ENCODE peak calls at places on chromosome 2, in four cellular contexts. B is psoas muscle, P is AG04449, Z is endodermal cell. Y is an unnamed sample.

GRCh38 chr2:942775-943460 is 7.7 kb upstream of the SNTG2 start:
- DNase-seq in B (no peak), P (no peak), Z (peak), Y (no peak)

GRCh38 chr2:63741884-63742583 is 99.7 kb upstream of the UGP2 start:
- DNase-seq in B (no peak), P (no peak), Z (no peak), Y (no peak)

GRCh38 chr2:96325038-96325883 is at the start of gene ITPRIPL1:
- DNase-seq in B (no peak), P (no peak), Z (peak), Y (no peak)

GRCh38 chr2:17257194-17257909 is 260.9 kb downstream of the RAD51AP2 start:
- DNase-seq in B (no peak), P (no peak), Z (no peak), Y (no peak)

GRCh38 chr2:129868151-129868550 is 111.3 kb upstream of the RAB6C start:
- DNase-seq in B (no peak), P (no peak), Z (peak), Y (no peak)

GRCh38 chr2:34652636-34653035 is 1053.5 kb upstream of the FAM98A start:
- DNase-seq in B (no peak), P (no peak), Z (no peak), Y (peak)

GRCh38 chr2:118854507-118855300 is 7.3 kb upstream of the EN1 start:
- DNase-seq in B (no peak), P (no peak), Z (peak), Y (no peak)

GRCh38 chr2:226693521-226693920 is 106.1 kb downstream of the IRS1 start:
- DNase-seq in B (no peak), P (no peak), Z (no peak), Y (peak)

GRCh38 chr2:237497820-237498128 is 10.7 kb downstream of the MLPH start:
- DNase-seq in B (peak), P (no peak), Z (no peak), Y (no peak)

GRCh38 chr2:217054791-217055190 is 194.9 kb upstream of the TNP1 start:
- DNase-seq in B (no peak), P (no peak), Z (no peak), Y (no peak)

GRCh38 chr2:100412866-100413265 is 4.6 kb downstream of the CHST10 start:
- DNase-seq in B (no peak), P (no peak), Z (no peak), Y (no peak)

GRCh38 chr2:62202019-62202722 is 6.3 kb downstream of the B3GNT2 start:
- DNase-seq in B (no peak), P (no peak), Z (peak), Y (no peak)

GRCh38 chr2:135169900-135170753 is 118.0 kb downstream of the RAB3GAP1 start:
- DNase-seq in B (no peak), P (no peak), Z (no peak), Y (no peak)

GRCh38 chr2:207254526-207255464 is 89.0 kb upstream of the KLF7 start:
- DNase-seq in B (no peak), P (no peak), Z (no peak), Y (peak)

GRCh38 chr2:26568076-26568890 is 72.9 kb downstream of the CIB4 start:
- DNase-seq in B (no peak), P (no peak), Z (peak), Y (no peak)

GRCh38 chr2:163877316-163877715 is 141.5 kb upstream of the FIGN start:
- DNase-seq in B (no peak), P (peak), Z (no peak), Y (peak)

GRCh38 chr2:209458018-209458979 is 34.5 kb downstream of the MAP2 start:
- DNase-seq in B (no peak), P (no peak), Z (no peak), Y (no peak)

GRCh38 chr2:183070942-183071844 is 7.4 kb upstream of the DUSP19 start:
- DNase-seq in B (peak), P (no peak), Z (peak), Y (peak)

GRCh38 chr2:127857494-127857818 is 499 bp downstream of the POLR2D start:
- DNase-seq in B (no peak), P (no peak), Z (peak), Y (no peak)

GRCh38 chr2:213429516-213429915 is 145.3 kb downstream of the SPAG16 start:
- DNase-seq in B (no peak), P (no peak), Z (no peak), Y (no peak)

GRCh38 chr2:70328921-70329561 is 27.2 kb upstream of the FAM136A start:
- DNase-seq in B (no peak), P (no peak), Z (peak), Y (no peak)

GRCh38 chr2:28342081-28342967 is 50.3 kb upstream of the FOSL2 start:
- DNase-seq in B (peak), P (no peak), Z (no peak), Y (peak)

GRCh38 chr2:197759013-197759412 is 26.1 kb downstream of the BOLL start:
- DNase-seq in B (no peak), P (no peak), Z (peak), Y (no peak)

GRCh38 chr2:121791801-121792221 is 36.4 kb downstream of the TSN start:
- DNase-seq in B (no peak), P (no peak), Z (no peak), Y (no peak)

GRCh38 chr2:207166039-207166348 is 246 bp upstream of the KLF7 start:
- DNase-seq in B (peak), P (peak), Z (peak), Y (peak)

GRCh38 chr2:160227252-160227651 is 27.2 kb upstream of the ITGB6 start:
- DNase-seq in B (peak), P (no peak), Z (no peak), Y (peak)

GRCh38 chr2:218755567-218756404 is 26.2 kb upstream of the CYP27A1 start:
- DNase-seq in B (no peak), P (no peak), Z (peak), Y (no peak)

GRCh38 chr2:16209799-16210198 is 269.4 kb downstream of the MYCN start:
- DNase-seq in B (no peak), P (no peak), Z (no peak), Y (no peak)

GRCh38 chr2:44956841-44957240 is 15.3 kb downstream of the SIX3 start:
- DNase-seq in B (no peak), P (no peak), Z (no peak), Y (no peak)

GRCh38 chr2:127410871-127411396 is 7.3 kb upstream of the PROC start:
- DNase-seq in B (no peak), P (no peak), Z (no peak), Y (peak)

GRCh38 chr2:132037527-132038178 is 124.1 kb downstream of the ANKRD30BL start:
- DNase-seq in B (peak), P (no peak), Z (peak), Y (no peak)

DNA sequence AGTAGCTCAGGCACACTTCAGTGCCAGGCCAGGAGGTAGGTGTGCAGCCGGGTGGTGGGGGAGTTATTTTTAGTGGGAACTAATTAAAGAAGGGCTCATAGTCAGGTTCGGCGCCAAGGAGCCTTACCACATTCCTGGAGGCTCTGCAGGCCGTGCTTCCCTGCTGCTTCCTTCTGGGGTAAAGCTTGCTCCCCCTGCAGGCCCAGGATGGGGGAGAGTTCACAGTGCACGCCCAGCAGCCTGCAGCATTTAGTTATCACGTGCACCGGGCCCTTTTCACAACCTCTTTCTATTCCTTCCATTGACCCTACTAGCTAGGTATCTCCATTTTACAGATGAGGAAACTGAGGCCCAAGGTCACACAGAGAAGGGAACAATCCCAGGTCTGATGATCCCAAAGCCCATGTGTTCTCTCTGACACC is 2.5 kb downstream of the KCNF1 start:
- DNase-seq in B (no peak), P (no peak), Z (peak), Y (peak)
- TF ChIP-seq CTCF in B (no peak), P (peak), Z (peak), Y (no peak)

GRCh38 chr2:54570925-54571694 is 115.0 kb downstream of the SPTBN1 start:
- DNase-seq in B (no peak), P (no peak), Z (no peak), Y (peak)
- H3K4me3 ChIP-seq in B (no peak), P (peak), Z (no peak), Y (no peak)

GRCh38 chr2:9473308-9473984 is 905 bp upstream of the IAH1 start:
- DNase-seq in B (no peak), P (no peak), Z (peak), Y (no peak)
- TF ChIP-seq CTCF in B (no peak), P (no peak), Z (peak), Y (peak)

GRCh38 chr2:101741775-101742520 is 44.4 kb downstream of the MAP4K4 start:
- DNase-seq in B (no peak), P (no peak), Z (peak), Y (no peak)
- H3K4me3 ChIP-seq in B (no peak), P (no peak), Z (peak), Y (no peak)

GRCh38 chr2:99085400-99085799 is 56.1 kb upstream of the C2orf15 start:
- DNase-seq in B (no peak), P (no peak), Z (peak), Y (peak)
- TF ChIP-seq CTCF in B (peak), P (no peak), Z (peak), Y (peak)

GRCh38 chr2:186641132-186641806 is 51.4 kb downstream of the ITGAV start:
- DNase-seq in B (no peak), P (no peak), Z (no peak), Y (no peak)
- H3K4me3 ChIP-seq in B (no peak), P (no peak), Z (no peak), Y (no peak)

DNA sequence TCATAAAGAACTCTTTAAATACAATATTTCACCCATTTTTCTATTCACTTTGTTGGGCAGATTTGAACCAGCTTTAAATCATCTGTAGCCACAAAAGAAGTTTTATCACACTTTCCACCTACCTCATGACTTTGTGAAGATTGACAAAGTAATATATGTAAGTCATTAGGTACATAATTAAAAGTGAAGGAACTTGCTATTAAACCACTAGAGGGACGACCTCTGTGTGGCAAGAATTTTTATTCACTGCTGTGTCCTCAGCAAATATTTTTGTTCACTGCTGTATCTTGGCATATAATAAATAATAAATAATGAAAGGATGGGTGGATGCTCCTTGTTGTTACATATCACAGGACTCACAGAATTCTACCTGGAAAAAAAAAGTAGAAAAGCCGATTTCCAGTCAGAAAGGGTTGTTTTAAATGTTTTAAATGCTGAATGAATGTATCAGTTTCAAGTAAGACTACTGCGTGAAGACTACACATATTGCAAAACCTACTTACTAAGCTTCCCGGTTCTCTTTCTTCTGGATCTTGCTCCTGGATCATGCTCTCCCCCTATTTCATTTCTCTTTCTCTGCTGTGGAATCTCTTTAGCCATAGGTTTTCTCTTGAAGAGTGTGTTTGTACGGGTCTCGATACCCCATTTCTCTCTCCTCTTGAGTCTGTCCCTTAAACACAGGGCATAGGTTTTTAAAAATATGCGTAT is 44.8 kb downstream of the KCMF1 start:
- DNase-seq in B (no peak), P (no peak), Z (no peak), Y (peak)
- TF ChIP-seq CTCF in B (peak), P (no peak), Z (peak), Y (peak)

DNA sequence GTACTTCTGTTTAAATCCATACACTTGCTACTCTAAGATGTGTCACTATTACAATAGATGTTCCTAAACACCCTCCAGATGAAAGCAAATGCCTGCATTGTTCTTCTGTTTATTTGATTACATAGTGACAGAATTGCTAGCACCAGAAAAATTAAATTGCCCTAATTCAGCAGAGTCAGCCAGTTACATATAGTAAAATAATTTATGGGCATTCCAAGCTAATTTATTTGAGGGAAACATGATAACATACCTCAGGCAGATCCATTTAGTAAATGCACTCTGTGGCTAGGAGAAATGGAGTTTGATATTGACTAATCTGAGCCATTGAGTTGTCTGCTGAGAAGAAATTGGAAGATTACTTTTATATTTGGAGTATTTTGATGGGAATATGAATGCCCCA is 347.0 kb upstream of the FSIP2 start:
- DNase-seq in B (no peak), P (no peak), Z (no peak), Y (no peak)
- H3K4me3 ChIP-seq in B (no peak), P (no peak), Z (no peak), Y (no peak)